ENCODE peak calls at places on chromosomes 13 and 19, in seven cellular contexts. One of them, this sample, is unnamed.

GRCh38 chr19:48445256-48445605 is 552 bp upstream of the GRWD1 start:
- DNase-seq in IMR-90: peak
- DNase-seq in naive thymus-derived CD8-positive, alpha-beta T cell: peak
- DNase-seq in activated CD4-positive, alpha-beta T cell treated with anti-CD3 and anti-CD28 coated beads for 48 hours: no peak
- DNase-seq in dorsolateral prefrontal cortex: no peak
- DNase-seq in AG10803: peak
- DNase-seq in naive thymus-derived CD4-positive, alpha-beta T cell: no peak
- DNase-seq in this sample: no peak

GRCh38 chr13:110398564-110399507 is 91.8 kb downstream of the COL4A2 start:
- DNase-seq in IMR-90: peak
- DNase-seq in naive thymus-derived CD8-positive, alpha-beta T cell: no peak
- DNase-seq in activated CD4-positive, alpha-beta T cell treated with anti-CD3 and anti-CD28 coated beads for 48 hours: no peak
- DNase-seq in dorsolateral prefrontal cortex: no peak
- DNase-seq in AG10803: peak
- DNase-seq in naive thymus-derived CD4-positive, alpha-beta T cell: no peak
- DNase-seq in this sample: no peak

GRCh38 chr19:42548545-42548944 is 20.3 kb upstream of the CEACAM1 start:
- DNase-seq in IMR-90: no peak
- DNase-seq in naive thymus-derived CD8-positive, alpha-beta T cell: no peak
- DNase-seq in activated CD4-positive, alpha-beta T cell treated with anti-CD3 and anti-CD28 coated beads for 48 hours: no peak
- DNase-seq in dorsolateral prefrontal cortex: no peak
- DNase-seq in AG10803: no peak
- DNase-seq in naive thymus-derived CD4-positive, alpha-beta T cell: no peak
- DNase-seq in this sample: no peak

GRCh38 chr19:17615889-17616685 is 60.6 kb downstream of the COLGALT1 start:
- DNase-seq in IMR-90: no peak
- DNase-seq in naive thymus-derived CD8-positive, alpha-beta T cell: no peak
- DNase-seq in activated CD4-positive, alpha-beta T cell treated with anti-CD3 and anti-CD28 coated beads for 48 hours: no peak
- DNase-seq in dorsolateral prefrontal cortex: no peak
- DNase-seq in AG10803: no peak
- DNase-seq in naive thymus-derived CD4-positive, alpha-beta T cell: no peak
- DNase-seq in this sample: no peak

GRCh38 chr19:51415187-51415586 is 2.3 kb downstream of the SIGLEC10 start:
- DNase-seq in IMR-90: no peak
- DNase-seq in naive thymus-derived CD8-positive, alpha-beta T cell: no peak
- DNase-seq in activated CD4-positive, alpha-beta T cell treated with anti-CD3 and anti-CD28 coated beads for 48 hours: no peak
- DNase-seq in dorsolateral prefrontal cortex: no peak
- DNase-seq in AG10803: no peak
- DNase-seq in naive thymus-derived CD4-positive, alpha-beta T cell: no peak
- DNase-seq in this sample: no peak

GRCh38 chr19:51365211-51366049 is 758 bp downstream of the ETFB start:
- DNase-seq in IMR-90: peak
- DNase-seq in naive thymus-derived CD8-positive, alpha-beta T cell: no peak
- DNase-seq in activated CD4-positive, alpha-beta T cell treated with anti-CD3 and anti-CD28 coated beads for 48 hours: peak
- DNase-seq in dorsolateral prefrontal cortex: no peak
- DNase-seq in AG10803: peak
- DNase-seq in naive thymus-derived CD4-positive, alpha-beta T cell: peak
- DNase-seq in this sample: no peak

GRCh38 chr13:104315606-104316005 is 1249.4 kb upstream of the SLC10A2 start:
- DNase-seq in IMR-90: peak
- DNase-seq in naive thymus-derived CD8-positive, alpha-beta T cell: no peak
- DNase-seq in activated CD4-positive, alpha-beta T cell treated with anti-CD3 and anti-CD28 coated beads for 48 hours: no peak
- DNase-seq in dorsolateral prefrontal cortex: no peak
- DNase-seq in AG10803: peak
- DNase-seq in naive thymus-derived CD4-positive, alpha-beta T cell: no peak
- DNase-seq in this sample: no peak

GRCh38 chr13:113357529-113357928 is 6.4 kb downstream of the GRTP1 start:
- DNase-seq in IMR-90: peak
- DNase-seq in naive thymus-derived CD8-positive, alpha-beta T cell: no peak
- DNase-seq in activated CD4-positive, alpha-beta T cell treated with anti-CD3 and anti-CD28 coated beads for 48 hours: no peak
- DNase-seq in dorsolateral prefrontal cortex: no peak
- DNase-seq in AG10803: peak
- DNase-seq in naive thymus-derived CD4-positive, alpha-beta T cell: no peak
- DNase-seq in this sample: no peak

GRCh38 chr13:23628250-23628649 is 58.0 kb downstream of the TNFRSF19 start:
- DNase-seq in IMR-90: no peak
- DNase-seq in naive thymus-derived CD8-positive, alpha-beta T cell: no peak
- DNase-seq in activated CD4-positive, alpha-beta T cell treated with anti-CD3 and anti-CD28 coated beads for 48 hours: no peak
- DNase-seq in dorsolateral prefrontal cortex: no peak
- DNase-seq in AG10803: no peak
- DNase-seq in naive thymus-derived CD4-positive, alpha-beta T cell: no peak
- DNase-seq in this sample: no peak

GRCh38 chr19:44757057-44757734 is 8.7 kb downstream of the BCL3 start:
- DNase-seq in IMR-90: peak
- DNase-seq in naive thymus-derived CD8-positive, alpha-beta T cell: no peak
- DNase-seq in activated CD4-positive, alpha-beta T cell treated with anti-CD3 and anti-CD28 coated beads for 48 hours: no peak
- DNase-seq in dorsolateral prefrontal cortex: no peak
- DNase-seq in AG10803: peak
- DNase-seq in naive thymus-derived CD4-positive, alpha-beta T cell: no peak
- DNase-seq in this sample: no peak

GRCh38 chr19:1872807-1873523 is 9.6 kb upstream of the KLF16 start:
- DNase-seq in IMR-90: no peak
- DNase-seq in naive thymus-derived CD8-positive, alpha-beta T cell: no peak
- DNase-seq in activated CD4-positive, alpha-beta T cell treated with anti-CD3 and anti-CD28 coated beads for 48 hours: no peak
- DNase-seq in dorsolateral prefrontal cortex: no peak
- DNase-seq in AG10803: no peak
- DNase-seq in naive thymus-derived CD4-positive, alpha-beta T cell: no peak
- DNase-seq in this sample: no peak

GRCh38 chr19:10424011-10424637 is 3.8 kb downstream of the PDE4A start:
- DNase-seq in IMR-90: peak
- DNase-seq in naive thymus-derived CD8-positive, alpha-beta T cell: peak
- DNase-seq in activated CD4-positive, alpha-beta T cell treated with anti-CD3 and anti-CD28 coated beads for 48 hours: peak
- DNase-seq in dorsolateral prefrontal cortex: peak
- DNase-seq in AG10803: peak
- DNase-seq in naive thymus-derived CD4-positive, alpha-beta T cell: peak
- DNase-seq in this sample: no peak

GRCh38 chr19:46269085-46269484 is 27.8 kb upstream of the HIF3A start:
- DNase-seq in IMR-90: no peak
- DNase-seq in naive thymus-derived CD8-positive, alpha-beta T cell: no peak
- DNase-seq in activated CD4-positive, alpha-beta T cell treated with anti-CD3 and anti-CD28 coated beads for 48 hours: no peak
- DNase-seq in dorsolateral prefrontal cortex: no peak
- DNase-seq in AG10803: no peak
- DNase-seq in naive thymus-derived CD4-positive, alpha-beta T cell: no peak
- DNase-seq in this sample: no peak

GRCh38 chr13:100363351-100363750 is 225.2 kb downstream of the GGACT start:
- DNase-seq in IMR-90: peak
- DNase-seq in naive thymus-derived CD8-positive, alpha-beta T cell: no peak
- DNase-seq in activated CD4-positive, alpha-beta T cell treated with anti-CD3 and anti-CD28 coated beads for 48 hours: no peak
- DNase-seq in dorsolateral prefrontal cortex: no peak
- DNase-seq in AG10803: peak
- DNase-seq in naive thymus-derived CD4-positive, alpha-beta T cell: no peak
- DNase-seq in this sample: no peak

GRCh38 chr13:114222461-114222968 is 12.2 kb upstream of the CDC16 start:
- DNase-seq in IMR-90: peak
- DNase-seq in naive thymus-derived CD8-positive, alpha-beta T cell: no peak
- DNase-seq in activated CD4-positive, alpha-beta T cell treated with anti-CD3 and anti-CD28 coated beads for 48 hours: no peak
- DNase-seq in dorsolateral prefrontal cortex: no peak
- DNase-seq in AG10803: no peak
- DNase-seq in naive thymus-derived CD4-positive, alpha-beta T cell: no peak
- DNase-seq in this sample: no peak

GRCh38 chr13:98650376-98651107 is 73.6 kb upstream of the STK24 start:
- DNase-seq in IMR-90: no peak
- DNase-seq in naive thymus-derived CD8-positive, alpha-beta T cell: no peak
- DNase-seq in activated CD4-positive, alpha-beta T cell treated with anti-CD3 and anti-CD28 coated beads for 48 hours: no peak
- DNase-seq in dorsolateral prefrontal cortex: no peak
- DNase-seq in AG10803: no peak
- DNase-seq in naive thymus-derived CD4-positive, alpha-beta T cell: no peak
- DNase-seq in this sample: no peak

GRCh38 chr13:20799726-20800416 is 26.1 kb upstream of the EEF1AKMT1 start:
- DNase-seq in IMR-90: peak
- DNase-seq in naive thymus-derived CD8-positive, alpha-beta T cell: no peak
- DNase-seq in activated CD4-positive, alpha-beta T cell treated with anti-CD3 and anti-CD28 coated beads for 48 hours: no peak
- DNase-seq in dorsolateral prefrontal cortex: no peak
- DNase-seq in AG10803: peak
- DNase-seq in naive thymus-derived CD4-positive, alpha-beta T cell: no peak
- DNase-seq in this sample: no peak